ENCODE peak calls at places on chromosomes 16 and 17, in nine cellular contexts. C, T, E, P, H, F, D, Z and A are unnamed samples. For H3K4me1, the result is how much of the 10 kb centered on the place peaks cover.

GRCh38 chr17:17398188-17398927 is 78.4 kb upstream of the MED9 start:
- DNase-seq in H (no peak), Z (peak), P (peak), E (no peak), C (no peak), T (no peak), F (no peak), D (no peak), A (no peak)

GRCh38 chr17:64171041-64171440 is 41.1 kb upstream of the ERN1 start:
- DNase-seq in F (no peak), E (no peak), C (no peak), P (peak), H (no peak), D (no peak), T (no peak), Z (no peak), A (no peak)

GRCh38 chr17:27818311-27819170 is 18.2 kb upstream of the NOS2 start:
- DNase-seq in D (peak), H (no peak), E (no peak), Z (no peak), C (no peak), T (no peak), P (no peak), F (no peak), A (no peak)

GRCh38 chr16:50002190-50002589 is 22.8 kb upstream of the CNEP1R1 start:
- DNase-seq in E (no peak), H (no peak), Z (no peak), F (no peak), C (no peak), P (no peak), D (no peak), T (no peak), A (no peak)

GRCh38 chr16:13186813-13187212 is 285.4 kb downstream of the SHISA9 start:
- DNase-seq in C (no peak), T (no peak), H (peak), Z (no peak), D (no peak), P (no peak), F (no peak), E (peak), A (no peak)

GRCh38 chr17:39872700-39873099 is 4.7 kb downstream of the ZPBP2 start:
- DNase-seq in D (no peak), E (peak), C (no peak), F (no peak), H (no peak), P (peak), Z (no peak), T (no peak), A (peak)

GRCh38 chr17:59853168-59853918 is 39.4 kb downstream of the TUBD1 start:
- DNase-seq in H (peak), P (peak), Z (no peak), T (peak), D (peak), E (peak), C (peak), F (peak), A (peak)

GRCh38 chr17:75506888-75507287 is 8.4 kb downstream of the CASKIN2 start:
- DNase-seq in Z (peak), P (no peak), F (peak), H (no peak), E (no peak), C (no peak), T (no peak), D (no peak), A (no peak)

GRCh38 chr17:78896091-78896833 is 6.7 kb downstream of the CEP295NL start:
- DNase-seq in E (no peak), D (no peak), T (no peak), C (no peak), Z (no peak), P (no peak), F (no peak), H (no peak), A (no peak)

GRCh38 chr17:44733753-44734152 is 25.0 kb upstream of the ADAM11 start:
- DNase-seq in T (no peak), E (peak), P (no peak), H (peak), D (no peak), Z (no peak), C (no peak), F (peak), A (no peak)

GRCh38 chr16:14289692-14290340 is 218.7 kb downstream of the MRTFB start:
- DNase-seq in E (peak), T (no peak), Z (no peak), H (peak), C (no peak), P (no peak), D (no peak), F (peak), A (peak)

GRCh38 chr16:21075252-21075651 is 75.4 kb downstream of the DNAH3 start:
- DNase-seq in C (no peak), T (no peak), H (no peak), F (no peak), P (peak), D (no peak), Z (no peak), E (no peak), A (no peak)

GRCh38 chr17:82217120-82217529 is 4.5 kb upstream of the CCDC57 start:
- DNase-seq in F (peak), T (no peak), D (peak), E (no peak), Z (peak), H (no peak), P (no peak), C (no peak), A (no peak)

GRCh38 chr16:30121741-30122620 is 1.0 kb downstream of the MAPK3 start:
- DNase-seq in P (no peak), D (peak), T (no peak), E (no peak), Z (peak), H (no peak), F (peak), C (no peak), A (peak)

GRCh38 chr16:25033852-25034251 is 18.7 kb upstream of the ARHGAP17 start:
- DNase-seq in E (no peak), H (no peak), C (no peak), P (peak), T (no peak), Z (no peak), F (no peak), D (no peak), A (no peak)

GRCh38 chr17:78883533-78884131 is 19.4 kb downstream of the CEP295NL start:
- DNase-seq in T (no peak), C (no peak), Z (peak), D (peak), P (peak), E (peak), H (no peak), F (peak), A (no peak)

GRCh38 chr16:26178298-26178697 is 486.5 kb downstream of the HS3ST4 start:
- DNase-seq in C (no peak), T (no peak), E (no peak), Z (no peak), F (no peak), D (no peak), H (no peak), P (no peak), A (no peak)

GRCh38 chr17:31722251-31723056 is 136.6 kb downstream of the COPRS start:
- DNase-seq in C (no peak), P (peak), E (no peak), D (no peak), H (no peak), T (no peak), F (no peak), Z (no peak), A (no peak)

GRCh38 chr17:75130632-75131277 is 787 bp downstream of the NT5C start:
- DNase-seq in H (peak), Z (no peak), C (peak), P (peak), T (peak), E (peak), F (peak), D (peak), A (peak)

GRCh38 chr16:88638323-88639230 is at the start of gene IL17C:
- DNase-seq in C (no peak), Z (peak), T (peak), H (peak), D (peak), P (no peak), F (no peak), E (no peak), A (peak)

GRCh38 chr16:27097671-27098275 is 31.0 kb downstream of the C16orf82 start:
- DNase-seq in F (no peak), H (no peak), D (no peak), P (peak), E (no peak), Z (no peak), T (no peak), C (no peak), A (no peak)

GRCh38 chr17:64491034-64491860 is 5.6 kb downstream of the POLG2 start:
- DNase-seq in P (no peak), C (peak), D (peak), H (peak), T (no peak), E (peak), Z (no peak), F (no peak), A (peak)

GRCh38 chr17:1399679-1400512 is at the start of gene YWHAE:
- DNase-seq in C (peak), T (peak), H (peak), D (peak), P (peak), E (peak), F (peak), Z (peak), A (peak)
- H3K4me1 ChIP-seq in C (under half), T (under half), H (under half), D (under half), P (under half), E (half or more), F (half or more), Z (under half), A (under half)

GRCh38 chr16:2082171-2082982 is 34.6 kb downstream of the TSC2 start:
- DNase-seq in F (no peak), D (peak), T (no peak), Z (peak), P (no peak), E (no peak), C (no peak), H (no peak), A (no peak)
- H3K27ac ChIP-seq in F (no peak), D (peak), T (no peak), Z (peak), P (no peak), E (no peak), C (no peak), H (no peak), A (no peak)

GRCh38 chr16:78310196-78310595 is 210.7 kb downstream of the WWOX start:
- DNase-seq in Z (no peak), F (no peak), C (no peak), P (no peak), T (no peak), E (no peak), D (no peak), H (no peak), A (no peak)
- H3K4me3 ChIP-seq in Z (no peak), F (no peak), C (no peak), P (no peak), T (no peak), E (no peak), D (no peak), H (no peak), A (no peak)

GRCh38 chr16:57679768-57680167 is 11.7 kb downstream of the ADGRG3 start:
- DNase-seq in H (no peak), E (no peak), C (no peak), D (no peak), T (no peak), F (no peak), Z (no peak), P (no peak), A (no peak)
- H3K4me1 ChIP-seq in H (under half), E (half or more), C (under half), D (under half), T (under half), F (half or more), Z (under half), P (under half), A (under half)

DNA sequence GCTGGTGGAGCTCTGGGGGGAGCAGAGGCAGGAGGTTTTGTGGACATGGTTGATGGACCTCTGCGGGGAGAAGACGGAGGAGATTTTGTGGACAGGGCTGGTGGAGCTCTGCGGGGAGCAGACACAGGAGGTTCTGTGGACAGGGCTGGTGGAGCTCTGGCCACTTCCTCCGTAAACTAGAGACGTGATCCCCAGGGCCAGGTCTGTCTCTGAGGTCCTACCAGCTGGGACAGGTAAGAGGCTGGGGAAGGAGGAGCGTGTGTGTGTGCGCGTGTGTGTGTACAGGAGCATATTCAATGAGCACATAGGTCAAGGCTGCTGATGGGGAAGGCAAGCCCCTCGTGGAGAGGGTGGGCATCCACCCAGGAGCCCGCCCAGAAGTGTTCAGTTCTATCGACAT is 20.6 kb downstream of the RPH3AL start:
- DNase-seq in H (no peak), P (no peak), D (no peak), T (no peak), C (no peak), F (peak), Z (no peak), E (no peak), A (no peak)
- H3K27ac ChIP-seq in H (no peak), P (no peak), D (peak), T (no peak), C (no peak), F (peak), Z (no peak), E (no peak), A (no peak)